ENCODE peak calls at places on chromosomes 3 and 15, in nine cellular contexts. U is transverse colon; J is thoracic aorta; B is aorta; I is IMR-90; V is A673; F is CD8-positive, alpha-beta memory T cell; W is GM12878; Z is hepatocyte. M is an unnamed sample. For H3K36me3, the result is how much of the 10 kb centered on the place peaks cover.

GRCh38 chr3:64093825-64094712 is 70.8 kb upstream of the PSMD6 start:
- DNase-seq in B (no peak), F (no peak), J (no peak), Z (no peak), V (no peak), W (no peak), I (no peak), U (no peak), M (no peak)

GRCh38 chr15:73887481-73887880 is 14.1 kb downstream of the TBC1D21 start:
- DNase-seq in U (no peak), Z (no peak), I (no peak), J (no peak), B (no peak), W (no peak), V (no peak), F (no peak), M (peak)

GRCh38 chr15:62393196-62393595 is 228.1 kb upstream of the C2CD4B start:
- DNase-seq in J (no peak), Z (no peak), U (no peak), V (no peak), B (no peak), F (no peak), I (peak), W (no peak), M (no peak)

GRCh38 chr15:48447657-48448056 is 116.4 kb downstream of the DUT start:
- DNase-seq in W (no peak), V (peak), B (no peak), U (no peak), I (peak), F (no peak), J (no peak), Z (no peak), M (no peak)

GRCh38 chr3:48623851-48624547 is 2.4 kb upstream of the TMEM89 start:
- DNase-seq in V (no peak), W (no peak), F (no peak), B (no peak), U (peak), J (no peak), Z (no peak), I (no peak), M (no peak)

GRCh38 chr3:149512073-149512782 is 37.7 kb downstream of the TM4SF4 start:
- DNase-seq in F (peak), J (no peak), W (no peak), U (peak), B (no peak), I (peak), V (peak), Z (peak), M (no peak)

GRCh38 chr3:159798951-159799350 is 189.7 kb upstream of the IL12A start:
- DNase-seq in J (no peak), F (no peak), Z (peak), U (no peak), V (no peak), I (peak), W (no peak), B (no peak), M (no peak)

GRCh38 chr3:30289324-30289723 is 317.1 kb upstream of the TGFBR2 start:
- DNase-seq in V (no peak), J (no peak), I (no peak), W (no peak), B (no peak), F (no peak), U (peak), Z (peak), M (no peak)

GRCh38 chr15:26874774-26875475 is 8.1 kb downstream of the GABRA5 start:
- DNase-seq in I (no peak), W (no peak), Z (no peak), U (no peak), B (no peak), F (no peak), J (no peak), V (no peak), M (no peak)

GRCh38 chr15:90230071-90230494 is 3.7 kb downstream of the CIB1 start:
- DNase-seq in B (no peak), J (no peak), W (no peak), F (no peak), V (no peak), I (no peak), Z (peak), U (peak), M (no peak)

GRCh38 chr15:22978691-22979068 is 1.5 kb downstream of the CYFIP1 start:
- DNase-seq in V (peak), J (no peak), B (no peak), Z (no peak), F (no peak), W (no peak), U (no peak), I (no peak), M (no peak)

GRCh38 chr3:47542614-47543173 is 29.2 kb upstream of the ELP6 start:
- DNase-seq in B (peak), F (no peak), Z (no peak), U (peak), J (peak), V (peak), W (no peak), I (peak), M (peak)

GRCh38 chr3:37129871-37130270 is 44.5 kb downstream of the LRRFIP2 start:
- DNase-seq in W (no peak), V (no peak), U (no peak), Z (no peak), B (no peak), F (no peak), I (peak), J (no peak), M (no peak)

GRCh38 chr3:123409443-123410148 is 39.3 kb downstream of the ADCY5 start:
- DNase-seq in U (peak), I (no peak), F (no peak), V (no peak), B (peak), Z (peak), J (no peak), W (no peak), M (no peak)

GRCh38 chr3:134031620-134031915 is 1.8 kb upstream of the SLCO2A1 start:
- DNase-seq in Z (no peak), B (no peak), V (no peak), J (no peak), I (no peak), W (no peak), F (no peak), U (no peak), M (no peak)

GRCh38 chr15:29785068-29785467 is 37.2 kb downstream of the TJP1 start:
- DNase-seq in B (no peak), I (no peak), V (no peak), W (no peak), U (no peak), F (no peak), J (no peak), Z (no peak), M (no peak)

DNA sequence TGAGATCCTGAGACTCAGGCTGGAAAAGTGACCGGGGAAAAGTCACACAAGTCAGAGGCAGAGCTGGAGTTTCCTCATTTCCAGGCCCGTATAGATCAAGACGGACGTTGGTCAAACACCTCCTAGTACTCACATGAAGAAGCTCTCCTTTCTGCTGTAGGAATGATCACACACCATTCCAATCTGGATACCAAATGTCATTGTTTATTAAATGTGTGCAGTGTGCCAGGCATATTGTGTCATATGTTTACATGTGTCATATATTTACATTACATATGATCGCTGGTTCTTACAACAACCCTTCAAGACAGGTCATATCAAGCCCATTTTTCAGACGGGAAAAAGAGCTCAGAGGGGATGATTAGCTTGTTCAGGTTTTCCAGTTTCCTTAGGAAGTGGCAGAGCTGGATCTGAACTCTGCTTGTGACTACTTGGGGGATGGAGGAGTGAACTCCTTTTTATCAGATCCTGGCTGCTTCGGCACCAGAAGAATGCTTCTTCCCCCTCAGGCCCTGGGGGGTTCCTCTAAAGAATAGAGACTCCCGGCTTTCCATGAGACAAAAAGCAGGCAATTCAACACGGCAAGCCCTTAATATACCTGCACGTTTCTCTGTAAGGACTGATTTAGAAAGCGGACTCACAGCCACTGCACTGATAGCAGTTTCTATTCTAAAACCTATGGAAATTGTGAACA is 41.9 kb downstream of the FAM43A start:
- DNase-seq in J (no peak), U (no peak), F (no peak), W (no peak), B (no peak), Z (no peak), I (peak), V (no peak), M (no peak)
- H3K27ac ChIP-seq in J (no peak), U (no peak), F (no peak), W (no peak), B (no peak), Z (no peak), I (peak), V (no peak), M (no peak)

GRCh38 chr3:106540743-106541142 is 671.9 kb upstream of the CBLB start:
- DNase-seq in J (no peak), Z (no peak), V (no peak), F (no peak), I (no peak), U (no peak), W (no peak), B (no peak), M (no peak)

GRCh38 chr3:106542101-106542769 is 673.4 kb upstream of the CBLB start:
- DNase-seq in U (no peak), Z (no peak), F (no peak), W (no peak), V (no peak), I (peak), B (no peak), J (no peak), M (no peak)
- H3K4me3 ChIP-seq in U (no peak), Z (no peak), F (no peak), W (no peak), V (no peak), I (no peak), B (no peak), J (no peak), M (no peak)

DNA sequence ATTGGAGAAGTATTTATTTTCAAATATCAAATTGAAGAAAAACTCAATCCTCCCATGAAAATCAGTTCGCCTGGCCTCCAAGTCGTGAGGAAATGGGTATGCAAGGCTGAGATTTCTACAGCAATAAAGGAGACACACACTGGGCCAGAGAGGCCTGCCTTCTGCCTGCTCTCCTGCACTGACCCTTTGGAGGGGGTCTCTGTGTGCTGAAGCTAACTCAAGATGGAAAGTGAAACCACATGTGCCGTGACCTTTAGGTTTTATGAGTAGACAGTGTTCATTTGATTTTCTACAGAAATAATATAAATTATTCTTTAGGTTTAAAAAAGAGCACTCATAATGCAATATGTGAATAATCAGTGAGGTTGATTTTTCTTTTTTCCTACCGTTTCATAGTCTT is 11.9 kb upstream of the SLC22A13 start:
- DNase-seq in B (no peak), U (no peak), W (no peak), I (no peak), J (no peak), Z (no peak), V (no peak), F (no peak), M (no peak)
- H3K36me3 ChIP-seq in B (under half), U (under half), W (under half), I (under half), J (under half), Z (under half), V (under half), F (under half), M (half or more)

DNA sequence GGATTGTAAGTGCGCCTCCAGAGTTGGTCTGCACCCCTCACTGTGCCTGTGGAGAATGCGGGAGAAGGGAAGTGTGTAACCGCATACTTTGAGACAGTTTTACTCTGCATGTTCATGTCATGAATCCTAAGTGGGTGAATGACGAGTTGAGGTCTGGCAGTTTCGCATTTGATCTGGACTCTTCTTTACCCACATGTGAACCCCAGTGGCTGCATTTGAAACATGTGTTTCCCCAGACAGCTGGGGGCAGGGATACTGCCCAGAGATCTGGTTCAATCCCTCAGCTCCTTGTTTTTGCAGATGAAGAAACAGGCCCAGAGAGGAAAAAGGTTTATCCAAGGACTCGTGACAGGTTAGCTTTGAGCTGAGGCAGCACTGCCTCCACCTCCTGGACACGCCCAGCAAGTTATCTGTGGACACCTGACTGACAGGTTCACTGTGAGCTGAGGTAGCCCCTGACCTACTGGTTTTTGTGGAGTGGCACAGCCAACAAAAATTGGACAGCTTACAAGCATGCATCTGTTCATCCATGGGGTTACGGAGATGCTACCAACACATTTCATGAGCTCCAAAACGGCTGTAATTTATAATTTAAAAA is 207.3 kb downstream of the XXYLT1 start:
- DNase-seq in F (peak), I (no peak), U (peak), B (peak), V (no peak), W (no peak), J (no peak), Z (peak), M (no peak)
- H3K27ac ChIP-seq in F (no peak), I (no peak), U (no peak), B (no peak), V (no peak), W (no peak), J (no peak), Z (peak), M (no peak)